ENCODE peak calls at places on chromosomes 11 and 22, in nine cellular contexts. One of them, this sample, is unnamed.

GRCh38 chr11:74367881-74368280 is 30.4 kb downstream of the PGM2L1 start:
- DNase-seq in pancreas: no peak
- DNase-seq in GM13976: no peak
- DNase-seq in fibroblast of lung: no peak
- DNase-seq in psoas muscle: no peak
- DNase-seq in GM13977: no peak
- DNase-seq in RWPE1: no peak
- DNase-seq in epithelial cell of proximal tubule: no peak
- DNase-seq in osteocyte: no peak
- DNase-seq in this sample: no peak

GRCh38 chr11:61075891-61076290 is 26.4 kb upstream of the CD5 start:
- DNase-seq in osteocyte: no peak
- DNase-seq in psoas muscle: no peak
- DNase-seq in GM13976: no peak
- DNase-seq in epithelial cell of proximal tubule: peak
- DNase-seq in RWPE1: peak
- DNase-seq in pancreas: no peak
- DNase-seq in GM13977: no peak
- DNase-seq in fibroblast of lung: peak
- DNase-seq in this sample: no peak

GRCh38 chr22:32205974-32206773 is 1.3 kb upstream of the RFPL2 start:
- DNase-seq in GM13976: peak
- DNase-seq in RWPE1: no peak
- DNase-seq in osteocyte: no peak
- DNase-seq in epithelial cell of proximal tubule: no peak
- DNase-seq in pancreas: no peak
- DNase-seq in psoas muscle: no peak
- DNase-seq in fibroblast of lung: no peak
- DNase-seq in GM13977: no peak
- DNase-seq in this sample: no peak

GRCh38 chr22:23243006-23243573 is 62.8 kb downstream of the BCR start:
- DNase-seq in epithelial cell of proximal tubule: no peak
- DNase-seq in RWPE1: no peak
- DNase-seq in GM13977: peak
- DNase-seq in fibroblast of lung: no peak
- DNase-seq in GM13976: peak
- DNase-seq in psoas muscle: peak
- DNase-seq in pancreas: no peak
- DNase-seq in osteocyte: no peak
- DNase-seq in this sample: no peak

GRCh38 chr11:119531623-119532022 is 108.7 kb upstream of the THY1 start:
- DNase-seq in epithelial cell of proximal tubule: no peak
- DNase-seq in pancreas: no peak
- DNase-seq in fibroblast of lung: no peak
- DNase-seq in GM13976: no peak
- DNase-seq in GM13977: no peak
- DNase-seq in osteocyte: no peak
- DNase-seq in psoas muscle: no peak
- DNase-seq in RWPE1: no peak
- DNase-seq in this sample: no peak

GRCh38 chr11:65040520-65041205 is 347 bp upstream of the SAC3D1 start:
- DNase-seq in GM13977: peak
- DNase-seq in RWPE1: peak
- DNase-seq in pancreas: peak
- DNase-seq in osteocyte: peak
- DNase-seq in psoas muscle: peak
- DNase-seq in fibroblast of lung: peak
- DNase-seq in epithelial cell of proximal tubule: peak
- DNase-seq in GM13976: peak
- DNase-seq in this sample: peak

GRCh38 chr11:69560141-69560790 is 78.8 kb downstream of the LINC01488 start:
- DNase-seq in fibroblast of lung: no peak
- DNase-seq in osteocyte: no peak
- DNase-seq in GM13976: no peak
- DNase-seq in pancreas: no peak
- DNase-seq in psoas muscle: no peak
- DNase-seq in GM13977: no peak
- DNase-seq in epithelial cell of proximal tubule: no peak
- DNase-seq in RWPE1: no peak
- DNase-seq in this sample: no peak

GRCh38 chr11:1565904-1566247 is 6.2 kb downstream of the DUSP8 start:
- DNase-seq in psoas muscle: peak
- DNase-seq in GM13977: no peak
- DNase-seq in epithelial cell of proximal tubule: no peak
- DNase-seq in GM13976: no peak
- DNase-seq in pancreas: no peak
- DNase-seq in RWPE1: no peak
- DNase-seq in osteocyte: no peak
- DNase-seq in fibroblast of lung: no peak
- DNase-seq in this sample: no peak

GRCh38 chr11:21774212-21774611 is 418.7 kb upstream of the ANO5 start:
- DNase-seq in fibroblast of lung: no peak
- DNase-seq in GM13976: no peak
- DNase-seq in pancreas: no peak
- DNase-seq in GM13977: no peak
- DNase-seq in RWPE1: no peak
- DNase-seq in psoas muscle: peak
- DNase-seq in epithelial cell of proximal tubule: no peak
- DNase-seq in osteocyte: no peak
- DNase-seq in this sample: no peak

GRCh38 chr22:19959043-19959586 is 17.5 kb upstream of the TXNRD2 start:
- DNase-seq in osteocyte: no peak
- DNase-seq in psoas muscle: peak
- DNase-seq in RWPE1: no peak
- DNase-seq in epithelial cell of proximal tubule: no peak
- DNase-seq in GM13977: no peak
- DNase-seq in fibroblast of lung: peak
- DNase-seq in pancreas: peak
- DNase-seq in GM13976: no peak
- DNase-seq in this sample: peak

GRCh38 chr22:48075604-48076400 is 1313.4 kb downstream of the TBC1D22A start:
- DNase-seq in fibroblast of lung: no peak
- DNase-seq in GM13976: no peak
- DNase-seq in GM13977: no peak
- DNase-seq in epithelial cell of proximal tubule: no peak
- DNase-seq in RWPE1: no peak
- DNase-seq in psoas muscle: no peak
- DNase-seq in pancreas: no peak
- DNase-seq in osteocyte: no peak
- DNase-seq in this sample: peak

GRCh38 chr11:133726576-133726975 is 118.7 kb downstream of the SPATA19 start:
- DNase-seq in GM13976: no peak
- DNase-seq in fibroblast of lung: no peak
- DNase-seq in epithelial cell of proximal tubule: no peak
- DNase-seq in psoas muscle: no peak
- DNase-seq in RWPE1: no peak
- DNase-seq in GM13977: no peak
- DNase-seq in osteocyte: no peak
- DNase-seq in pancreas: no peak
- DNase-seq in this sample: peak

GRCh38 chr11:44630511-44631210 is 65.2 kb downstream of the CD82 start:
- DNase-seq in fibroblast of lung: no peak
- DNase-seq in GM13977: peak
- DNase-seq in epithelial cell of proximal tubule: no peak
- DNase-seq in pancreas: no peak
- DNase-seq in RWPE1: no peak
- DNase-seq in psoas muscle: no peak
- DNase-seq in GM13976: peak
- DNase-seq in osteocyte: peak
- DNase-seq in this sample: peak

GRCh38 chr11:119421941-119422504 is 949 bp downstream of the THY1 start:
- DNase-seq in fibroblast of lung: peak
- DNase-seq in psoas muscle: no peak
- DNase-seq in epithelial cell of proximal tubule: no peak
- DNase-seq in GM13976: peak
- DNase-seq in pancreas: no peak
- DNase-seq in RWPE1: no peak
- DNase-seq in GM13977: no peak
- DNase-seq in osteocyte: peak
- DNase-seq in this sample: peak

GRCh38 chr22:17792854-17793434 is 18.7 kb upstream of the BID start:
- DNase-seq in GM13976: no peak
- DNase-seq in epithelial cell of proximal tubule: no peak
- DNase-seq in RWPE1: no peak
- DNase-seq in GM13977: no peak
- DNase-seq in psoas muscle: no peak
- DNase-seq in pancreas: no peak
- DNase-seq in osteocyte: no peak
- DNase-seq in fibroblast of lung: no peak
- DNase-seq in this sample: no peak

GRCh38 chr22:17791196-17791595 is 16.9 kb upstream of the BID start:
- DNase-seq in osteocyte: no peak
- DNase-seq in pancreas: no peak
- DNase-seq in fibroblast of lung: no peak
- DNase-seq in GM13976: no peak
- DNase-seq in epithelial cell of proximal tubule: no peak
- DNase-seq in RWPE1: no peak
- DNase-seq in GM13977: no peak
- DNase-seq in psoas muscle: no peak
- DNase-seq in this sample: no peak

GRCh38 chr22:17789379-17790200 is 15.3 kb upstream of the BID start:
- DNase-seq in epithelial cell of proximal tubule: no peak
- DNase-seq in GM13976: no peak
- DNase-seq in fibroblast of lung: no peak
- DNase-seq in pancreas: no peak
- DNase-seq in osteocyte: no peak
- DNase-seq in GM13977: no peak
- DNase-seq in RWPE1: no peak
- DNase-seq in psoas muscle: no peak
- DNase-seq in this sample: no peak

GRCh38 chr22:17794726-17795125 is 20.5 kb upstream of the BID start:
- DNase-seq in GM13977: no peak
- DNase-seq in psoas muscle: no peak
- DNase-seq in GM13976: no peak
- DNase-seq in epithelial cell of proximal tubule: no peak
- DNase-seq in pancreas: no peak
- DNase-seq in RWPE1: no peak
- DNase-seq in osteocyte: no peak
- DNase-seq in fibroblast of lung: no peak
- DNase-seq in this sample: no peak

DNA sequence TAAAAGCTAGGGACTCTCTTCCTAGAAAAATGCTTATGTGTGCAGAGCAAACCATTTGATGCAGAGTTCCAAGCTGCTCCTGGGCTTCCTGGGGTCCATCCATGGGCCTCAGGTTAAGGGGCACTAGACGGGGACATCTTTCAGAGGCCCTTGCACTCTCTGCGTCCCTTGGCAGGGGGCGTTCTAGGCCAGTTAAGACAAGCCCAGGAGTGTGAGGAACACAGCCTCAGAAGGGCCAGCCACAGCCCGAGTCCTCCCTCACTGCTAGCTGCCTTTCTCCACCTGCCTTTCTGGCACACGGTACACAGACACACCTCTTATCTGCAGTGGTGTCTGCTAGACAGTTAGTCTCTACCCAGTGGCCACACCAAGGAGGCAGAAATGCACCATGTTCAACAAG is 18.0 kb upstream of the BID start:
- DNase-seq in psoas muscle: no peak
- DNase-seq in epithelial cell of proximal tubule: no peak
- DNase-seq in osteocyte: no peak
- DNase-seq in RWPE1: no peak
- DNase-seq in GM13976: peak
- DNase-seq in pancreas: no peak
- DNase-seq in GM13977: no peak
- DNase-seq in fibroblast of lung: no peak
- DNase-seq in this sample: no peak
- TF ChIP-seq CTCF in psoas muscle: no peak
- TF ChIP-seq CTCF in epithelial cell of proximal tubule: no peak
- TF ChIP-seq CTCF in osteocyte: no peak
- TF ChIP-seq CTCF in RWPE1: no peak
- TF ChIP-seq CTCF in GM13976: no peak
- TF ChIP-seq CTCF in pancreas: no peak
- TF ChIP-seq CTCF in GM13977: peak
- TF ChIP-seq CTCF in fibroblast of lung: no peak
- TF ChIP-seq CTCF in this sample: peak

GRCh38 chr11:80155412-80156017 is 714.7 kb upstream of the TENM4 start:
- DNase-seq in epithelial cell of proximal tubule: no peak
- DNase-seq in psoas muscle: no peak
- DNase-seq in GM13977: peak
- DNase-seq in fibroblast of lung: peak
- DNase-seq in GM13976: peak
- DNase-seq in RWPE1: peak
- DNase-seq in pancreas: no peak
- DNase-seq in osteocyte: no peak
- DNase-seq in this sample: peak
- TF ChIP-seq CTCF in epithelial cell of proximal tubule: peak
- TF ChIP-seq CTCF in psoas muscle: peak
- TF ChIP-seq CTCF in GM13977: peak
- TF ChIP-seq CTCF in fibroblast of lung: peak
- TF ChIP-seq CTCF in GM13976: peak
- TF ChIP-seq CTCF in RWPE1: peak
- TF ChIP-seq CTCF in pancreas: peak
- TF ChIP-seq CTCF in osteocyte: peak
- TF ChIP-seq CTCF in this sample: peak

GRCh38 chr11:17735823-17736772 is 1.5 kb downstream of the KCNC1 start:
- DNase-seq in epithelial cell of proximal tubule: no peak
- DNase-seq in fibroblast of lung: no peak
- DNase-seq in psoas muscle: peak
- DNase-seq in pancreas: no peak
- DNase-seq in GM13977: no peak
- DNase-seq in osteocyte: no peak
- DNase-seq in RWPE1: no peak
- DNase-seq in GM13976: no peak
- DNase-seq in this sample: peak
- TF ChIP-seq CTCF in epithelial cell of proximal tubule: no peak
- TF ChIP-seq CTCF in fibroblast of lung: peak
- TF ChIP-seq CTCF in psoas muscle: peak
- TF ChIP-seq CTCF in pancreas: no peak
- TF ChIP-seq CTCF in GM13977: no peak
- TF ChIP-seq CTCF in osteocyte: peak
- TF ChIP-seq CTCF in RWPE1: peak
- TF ChIP-seq CTCF in GM13976: no peak
- TF ChIP-seq CTCF in this sample: peak

GRCh38 chr11:57146301-57146700 is 35.5 kb upstream of the LRRC55 start:
- DNase-seq in pancreas: no peak
- DNase-seq in psoas muscle: no peak
- DNase-seq in osteocyte: no peak
- DNase-seq in GM13976: no peak
- DNase-seq in epithelial cell of proximal tubule: no peak
- DNase-seq in RWPE1: no peak
- DNase-seq in GM13977: no peak
- DNase-seq in fibroblast of lung: no peak
- DNase-seq in this sample: no peak

GRCh38 chr11:57144531-57145320 is 37.0 kb upstream of the LRRC55 start:
- DNase-seq in GM13976: no peak
- DNase-seq in osteocyte: no peak
- DNase-seq in RWPE1: no peak
- DNase-seq in fibroblast of lung: no peak
- DNase-seq in psoas muscle: no peak
- DNase-seq in epithelial cell of proximal tubule: no peak
- DNase-seq in GM13977: no peak
- DNase-seq in pancreas: no peak
- DNase-seq in this sample: no peak

GRCh38 chr11:57140568-57140967 is 41.2 kb upstream of the LRRC55 start:
- DNase-seq in epithelial cell of proximal tubule: no peak
- DNase-seq in pancreas: no peak
- DNase-seq in GM13976: no peak
- DNase-seq in fibroblast of lung: no peak
- DNase-seq in RWPE1: no peak
- DNase-seq in osteocyte: no peak
- DNase-seq in GM13977: no peak
- DNase-seq in psoas muscle: no peak
- DNase-seq in this sample: no peak

GRCh38 chr11:57143459-57143858 is 38.3 kb upstream of the LRRC55 start:
- DNase-seq in osteocyte: no peak
- DNase-seq in RWPE1: no peak
- DNase-seq in epithelial cell of proximal tubule: no peak
- DNase-seq in psoas muscle: no peak
- DNase-seq in fibroblast of lung: no peak
- DNase-seq in GM13977: no peak
- DNase-seq in GM13976: no peak
- DNase-seq in pancreas: no peak
- DNase-seq in this sample: no peak

GRCh38 chr11:57144075-57144474 is 37.7 kb upstream of the LRRC55 start:
- DNase-seq in GM13977: no peak
- DNase-seq in RWPE1: no peak
- DNase-seq in fibroblast of lung: no peak
- DNase-seq in osteocyte: no peak
- DNase-seq in pancreas: no peak
- DNase-seq in epithelial cell of proximal tubule: no peak
- DNase-seq in psoas muscle: no peak
- DNase-seq in GM13976: no peak
- DNase-seq in this sample: no peak
- TF ChIP-seq CTCF in GM13977: no peak
- TF ChIP-seq CTCF in RWPE1: no peak
- TF ChIP-seq CTCF in fibroblast of lung: no peak
- TF ChIP-seq CTCF in osteocyte: no peak
- TF ChIP-seq CTCF in pancreas: no peak
- TF ChIP-seq CTCF in epithelial cell of proximal tubule: no peak
- TF ChIP-seq CTCF in psoas muscle: no peak
- TF ChIP-seq CTCF in GM13976: no peak
- TF ChIP-seq CTCF in this sample: no peak